ENCODE peak calls at places on chromosomes 1 and 21, in seven cellular contexts. W is H9; R is CD4-positive, alpha-beta T cell; I is HL-60; S is body of pancreas; G is tibial nerve; B is GM23338. H is an unnamed sample.

GRCh38 chr1:220628431-220628830 is 61.7 kb upstream of the C1orf115 start:
- DNase-seq in B (peak), W (no peak), G (no peak), R (no peak), S (no peak), I (no peak), H (no peak)

GRCh38 chr1:239587066-239587465 is 200.7 kb downstream of the CHRM3 start:
- DNase-seq in S (no peak), W (peak), R (peak), B (peak), G (no peak), I (peak), H (no peak)

GRCh38 chr1:177656598-177656997 is 313.3 kb downstream of the SEC16B start:
- DNase-seq in R (no peak), G (no peak), S (no peak), W (no peak), I (no peak), B (no peak), H (no peak)

GRCh38 chr21:18705971-18706370 is 302.4 kb upstream of the TMPRSS15 start:
- DNase-seq in I (no peak), B (no peak), G (no peak), W (no peak), S (no peak), R (no peak), H (no peak)

GRCh38 chr21:45504516-45505415 is 37.5 kb downstream of the SLC19A1 start:
- DNase-seq in I (no peak), S (no peak), W (no peak), B (no peak), R (no peak), G (no peak), H (peak)

GRCh38 chr1:85374160-85374559 is 90.8 kb downstream of the DDAH1 start:
- DNase-seq in I (no peak), S (no peak), G (no peak), B (no peak), W (no peak), R (no peak), H (no peak)

GRCh38 chr1:161080391-161081150 is 8.8 kb downstream of the NECTIN4 start:
- DNase-seq in I (no peak), S (no peak), W (no peak), G (no peak), R (no peak), B (no peak), H (no peak)

GRCh38 chr1:243792401-243792800 is 57.6 kb downstream of the AKT3 start:
- DNase-seq in G (no peak), W (no peak), R (no peak), B (peak), I (no peak), S (no peak), H (no peak)

GRCh38 chr1:245873068-245873467 is 634.0 kb downstream of the SMYD3 start:
- DNase-seq in R (no peak), W (no peak), I (no peak), B (no peak), S (no peak), G (no peak), H (no peak)

GRCh38 chr1:239987103-239987745 is 104.5 kb upstream of the FMN2 start:
- DNase-seq in I (peak), G (peak), W (no peak), R (no peak), S (peak), B (peak), H (no peak)

GRCh38 chr1:158999301-159000069 is 10.2 kb upstream of the IFI16 start:
- DNase-seq in I (no peak), B (peak), S (peak), G (peak), R (no peak), W (peak), H (peak)

GRCh38 chr1:39497570-39497969 is 6.1 kb downstream of the BMP8A start:
- DNase-seq in S (no peak), G (no peak), W (no peak), I (peak), B (no peak), R (no peak), H (no peak)

GRCh38 chr1:30232288-30232899 is 491.0 kb downstream of the MATN1 start:
- DNase-seq in G (no peak), R (no peak), I (peak), B (peak), W (peak), S (peak), H (no peak)

GRCh38 chr1:213947200-213947775 is 40.5 kb upstream of the PROX1 start:
- DNase-seq in S (peak), I (no peak), R (no peak), G (no peak), B (peak), W (peak), H (no peak)

GRCh38 chr1:161486806-161487482 is 18.3 kb upstream of the FCGR2A start:
- DNase-seq in W (no peak), G (no peak), R (no peak), S (peak), B (peak), I (peak), H (peak)

GRCh38 chr1:216462061-216462775 is 39.0 kb upstream of the USH2A start:
- DNase-seq in S (no peak), G (no peak), I (no peak), B (no peak), W (no peak), R (no peak), H (no peak)

GRCh38 chr1:238606896-238607295 is 716.2 kb upstream of the ZP4 start:
- DNase-seq in I (no peak), B (no peak), G (no peak), S (no peak), W (no peak), R (no peak), H (no peak)

GRCh38 chr1:109655624-109656519 is at the start of gene GSTM4:
- DNase-seq in B (peak), S (peak), I (peak), R (peak), W (peak), G (peak), H (peak)
- H3K27ac ChIP-seq in B (peak), S (peak), I (peak), R (no peak), W (no peak), G (peak), H (peak)

DNA sequence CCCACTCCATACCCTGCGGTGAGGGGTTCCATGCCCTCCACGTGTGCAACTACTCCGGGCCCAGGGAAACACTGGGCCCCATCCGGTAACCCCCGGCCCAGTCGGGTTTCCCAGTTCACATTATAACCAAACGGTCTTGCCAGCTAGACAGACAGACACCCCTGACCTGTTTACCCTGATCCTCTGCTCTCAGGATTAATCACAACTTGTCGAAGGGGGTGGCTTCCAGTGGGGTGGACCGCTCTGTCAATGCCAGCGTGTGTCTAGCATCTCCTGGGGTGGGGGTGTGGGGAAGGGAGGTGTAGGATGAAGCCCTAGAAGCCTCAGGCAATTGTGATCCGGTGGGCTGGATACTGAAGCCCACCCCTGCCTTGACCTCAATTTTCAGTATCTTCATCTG is 4.6 kb upstream of the OLIG2 start:
- DNase-seq in G (no peak), S (no peak), R (no peak), W (no peak), B (no peak), I (no peak), H (no peak)
- TF ChIP-seq CTCF in G (no peak), S (no peak), R (no peak), W (no peak), B (no peak), I (no peak), H (no peak)

DNA sequence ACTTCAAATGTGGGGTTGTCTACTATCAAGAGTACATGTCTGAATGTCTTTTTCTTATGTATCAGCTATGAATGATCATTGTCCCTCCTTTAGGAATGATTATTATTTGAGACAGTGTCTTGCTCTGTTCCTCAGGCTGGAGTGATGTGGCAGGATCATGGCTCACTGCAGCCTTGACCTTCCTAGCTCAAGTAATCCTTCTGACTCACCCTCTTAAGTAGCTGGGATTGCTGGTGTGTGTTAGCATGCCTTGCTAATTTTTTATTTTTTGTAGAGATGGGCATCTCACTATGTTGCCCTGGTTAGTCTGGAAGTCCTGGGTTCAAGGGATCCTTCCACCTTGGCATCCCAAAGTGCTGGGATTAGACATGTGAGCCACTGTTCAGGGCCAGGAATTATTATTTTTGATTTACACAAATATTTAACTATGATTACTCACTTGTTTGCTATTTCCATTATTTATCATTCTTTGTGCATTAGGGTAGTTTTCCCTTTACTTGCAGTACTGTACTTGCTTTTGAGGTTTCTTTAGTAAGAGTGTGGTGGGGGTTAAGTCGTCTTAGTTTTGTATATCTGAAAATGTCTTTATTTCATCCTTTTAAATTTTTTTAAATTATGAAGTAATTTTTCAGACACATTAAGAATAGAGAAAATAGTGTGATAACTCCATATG is 12.8 kb downstream of the S100A7 start:
- DNase-seq in R (no peak), W (no peak), G (no peak), S (no peak), I (no peak), B (no peak), H (no peak)
- H3K27ac ChIP-seq in R (no peak), W (no peak), G (no peak), S (no peak), I (no peak), B (no peak), H (no peak)

GRCh38 chr1:36863061-36863460 is 171.3 kb downstream of the GRIK3 start:
- DNase-seq in G (no peak), W (no peak), S (no peak), B (no peak), I (no peak), R (no peak), H (no peak)

GRCh38 chr1:36865080-36865900 is 169.0 kb downstream of the GRIK3 start:
- DNase-seq in S (no peak), I (no peak), B (no peak), W (no peak), G (no peak), R (no peak), H (no peak)

GRCh38 chr1:36866168-36866814 is 168.0 kb downstream of the GRIK3 start:
- DNase-seq in S (no peak), B (no peak), R (no peak), I (no peak), G (no peak), W (no peak), H (no peak)

GRCh38 chr1:36863500-36863899 is 170.8 kb downstream of the GRIK3 start:
- DNase-seq in S (no peak), I (no peak), R (no peak), G (no peak), W (no peak), B (no peak), H (no peak)

DNA sequence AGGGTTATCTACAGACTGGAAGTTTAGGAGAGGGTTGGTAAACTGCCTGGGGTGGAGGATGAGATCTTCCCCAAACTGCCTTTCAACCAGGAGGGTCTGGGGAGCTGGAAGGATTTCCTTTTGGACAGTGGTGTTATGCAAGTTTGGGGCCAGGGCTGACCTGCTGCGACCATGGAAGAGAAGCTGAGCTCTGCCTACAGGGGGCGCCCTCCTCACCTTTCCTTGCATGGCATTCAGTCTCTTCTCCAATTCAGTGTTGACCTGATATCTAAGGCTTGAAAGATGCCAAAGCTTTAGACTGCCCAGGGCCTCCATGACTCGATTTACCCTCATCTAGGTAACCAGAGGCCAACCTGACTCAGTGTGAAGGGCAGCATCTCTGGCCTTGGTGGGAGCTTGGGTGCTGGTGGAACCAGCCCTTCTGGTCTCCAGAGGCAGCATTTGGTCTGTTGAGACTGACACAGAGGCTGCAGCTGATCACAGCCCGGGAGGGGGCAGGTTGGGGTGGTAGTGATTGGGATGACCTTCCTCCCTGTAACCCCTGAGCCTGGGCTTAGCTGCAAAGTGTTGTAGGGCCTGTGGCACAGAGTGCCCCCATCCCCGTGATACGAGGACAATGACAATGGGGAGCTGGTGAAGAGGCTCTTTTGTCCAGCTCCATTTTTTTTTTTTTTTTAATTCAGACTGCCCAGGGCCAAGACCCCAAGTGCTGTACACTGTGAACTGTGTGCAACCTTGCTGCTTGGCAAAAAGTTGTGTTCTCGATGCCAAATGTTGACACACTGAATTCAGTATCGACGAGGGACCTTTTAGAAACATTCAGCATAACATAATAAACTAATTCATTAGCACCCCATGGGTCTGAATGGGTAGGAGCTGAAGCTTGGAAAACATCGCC is 169.9 kb downstream of the GRIK3 start:
- DNase-seq in W (peak), I (peak), B (peak), S (no peak), R (no peak), G (no peak), H (no peak)
- TF ChIP-seq CTCF in W (peak), I (peak), B (peak), S (no peak), R (no peak), G (peak), H (no peak)

GRCh38 chr1:162709132-162709860 is 77.0 kb downstream of the DDR2 start:
- DNase-seq in B (no peak), W (no peak), R (no peak), S (no peak), I (peak), G (no peak), H (no peak)
- H3K27ac ChIP-seq in B (no peak), W (no peak), R (no peak), S (no peak), I (no peak), G (no peak), H (no peak)

GRCh38 chr1:69220672-69221071 is 347.1 kb upstream of the LRRC7 start:
- DNase-seq in S (no peak), B (no peak), G (no peak), W (no peak), R (no peak), I (no peak), H (no peak)

GRCh38 chr1:69223156-69223555 is 344.6 kb upstream of the LRRC7 start:
- DNase-seq in B (no peak), R (no peak), S (no peak), I (no peak), W (no peak), G (no peak), H (no peak)

GRCh38 chr1:69215883-69216282 is 351.8 kb upstream of the LRRC7 start:
- DNase-seq in S (no peak), B (no peak), G (no peak), I (no peak), R (no peak), W (no peak), H (no peak)

GRCh38 chr1:69221492-69221990 is 346.2 kb upstream of the LRRC7 start:
- DNase-seq in R (no peak), G (no peak), S (no peak), W (no peak), I (no peak), B (peak), H (no peak)
- TF ChIP-seq CTCF in R (no peak), G (no peak), S (no peak), W (peak), I (no peak), B (peak), H (no peak)

GRCh38 chr21:37005548-37006242 is 807 bp upstream of the RIPPLY3 start:
- DNase-seq in B (peak), I (no peak), R (no peak), S (no peak), W (peak), G (no peak), H (no peak)

GRCh38 chr21:36999131-36999898 is 7.2 kb upstream of the RIPPLY3 start:
- DNase-seq in R (no peak), W (no peak), I (no peak), S (no peak), G (no peak), B (no peak), H (no peak)

GRCh38 chr21:37006243-37006520 is 320 bp upstream of the RIPPLY3 start:
- DNase-seq in G (no peak), W (no peak), I (no peak), R (no peak), S (no peak), B (no peak), H (no peak)

GRCh38 chr21:37000381-37000780 is 6.1 kb upstream of the RIPPLY3 start:
- DNase-seq in B (no peak), R (no peak), I (no peak), W (no peak), S (no peak), G (no peak), H (no peak)

DNA sequence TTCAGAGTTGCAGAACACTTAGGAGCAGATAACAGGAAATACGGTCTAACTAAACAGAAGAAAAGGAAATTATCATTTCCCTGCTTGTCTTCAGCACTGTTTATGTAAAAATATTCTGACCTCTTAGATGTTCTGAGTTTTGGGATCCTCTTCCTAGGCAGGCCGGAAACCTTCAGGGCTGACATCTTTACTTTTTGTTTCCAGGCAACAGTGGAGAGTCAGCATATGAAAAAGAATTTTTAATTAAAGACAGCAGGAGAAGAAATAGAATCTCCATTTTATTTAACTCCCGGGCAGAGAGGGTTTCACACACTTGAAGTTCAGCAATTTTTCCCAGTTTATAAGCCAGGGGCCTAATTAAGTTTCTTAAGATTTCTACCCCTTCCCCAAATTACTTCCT is 5.1 kb upstream of the RIPPLY3 start:
- DNase-seq in G (no peak), R (no peak), S (no peak), W (no peak), B (no peak), I (no peak), H (no peak)
- H3K27ac ChIP-seq in G (no peak), R (no peak), S (no peak), W (no peak), B (no peak), I (no peak), H (no peak)

GRCh38 chr1:27154991-27155781 is at the start of gene SLC9A1:
- DNase-seq in B (peak), I (peak), G (peak), W (peak), S (peak), R (peak), H (peak)
- TF ChIP-seq CTCF in B (peak), I (peak), G (peak), W (peak), S (peak), R (peak), H (peak)

GRCh38 chr21:34992736-34993135 is 56.4 kb downstream of the RUNX1 start:
- DNase-seq in G (peak), B (no peak), R (no peak), W (no peak), I (no peak), S (peak), H (no peak)

GRCh38 chr21:34994646-34995631 is 54.2 kb downstream of the RUNX1 start:
- DNase-seq in R (no peak), S (no peak), I (peak), G (no peak), W (no peak), B (no peak), H (no peak)

GRCh38 chr21:34997295-34997694 is 51.8 kb downstream of the RUNX1 start:
- DNase-seq in W (no peak), I (no peak), G (no peak), S (no peak), R (no peak), B (no peak), H (no peak)

GRCh38 chr21:34996304-34997081 is 52.6 kb downstream of the RUNX1 start:
- DNase-seq in W (no peak), B (no peak), I (no peak), S (peak), R (no peak), G (no peak), H (no peak)

DNA sequence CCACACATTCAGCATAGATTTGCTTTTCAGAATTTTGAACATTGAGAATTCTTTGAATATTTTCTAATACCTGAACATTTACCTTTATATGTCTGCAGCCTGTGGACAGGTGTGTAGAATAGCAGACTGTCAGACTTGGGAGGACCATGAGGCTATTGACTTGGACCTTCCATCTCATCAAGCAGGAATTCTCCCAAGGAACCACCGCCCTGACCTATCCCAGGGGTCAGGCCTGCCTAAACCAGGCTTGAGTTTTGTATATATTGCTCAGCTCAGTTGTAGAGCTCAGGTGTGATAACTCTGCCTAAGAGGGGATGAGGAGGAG is 53.2 kb downstream of the RUNX1 start:
- DNase-seq in W (no peak), S (no peak), R (no peak), G (no peak), B (no peak), I (no peak), H (no peak)
- H3K27ac ChIP-seq in W (no peak), S (no peak), R (no peak), G (no peak), B (no peak), I (no peak), H (no peak)